ENCODE peak calls at places on chromosomes 12 and 14, in seven cellular contexts. One of them, this sample, is unnamed.

GRCh38 chr12:10861366-10861765 is 12.1 kb upstream of the PRR4 start:
- DNase-seq in AG09309: no peak
- DNase-seq in psoas muscle: no peak
- DNase-seq in heart right ventricle: no peak
- DNase-seq in hepatocyte: no peak
- DNase-seq in lower lobe of right lung: no peak
- DNase-seq in natural killer cell: no peak
- DNase-seq in this sample: no peak

GRCh38 chr12:91893476-91893875 is 252.2 kb downstream of the BTG1 start:
- DNase-seq in AG09309: no peak
- DNase-seq in psoas muscle: no peak
- DNase-seq in heart right ventricle: no peak
- DNase-seq in hepatocyte: no peak
- DNase-seq in lower lobe of right lung: no peak
- DNase-seq in natural killer cell: no peak
- DNase-seq in this sample: no peak

GRCh38 chr12:2325501-2325900 is 272.7 kb downstream of the CACNA1C start:
- DNase-seq in AG09309: no peak
- DNase-seq in psoas muscle: no peak
- DNase-seq in heart right ventricle: no peak
- DNase-seq in hepatocyte: no peak
- DNase-seq in lower lobe of right lung: no peak
- DNase-seq in natural killer cell: no peak
- DNase-seq in this sample: no peak

GRCh38 chr14:97138801-97139200 is 341.6 kb downstream of the VRK1 start:
- DNase-seq in AG09309: no peak
- DNase-seq in psoas muscle: no peak
- DNase-seq in heart right ventricle: no peak
- DNase-seq in hepatocyte: no peak
- DNase-seq in lower lobe of right lung: no peak
- DNase-seq in natural killer cell: no peak
- DNase-seq in this sample: no peak

GRCh38 chr14:96246535-96246839 is 9.5 kb upstream of the BDKRB1 start:
- DNase-seq in AG09309: peak
- DNase-seq in psoas muscle: no peak
- DNase-seq in heart right ventricle: no peak
- DNase-seq in hepatocyte: peak
- DNase-seq in lower lobe of right lung: no peak
- DNase-seq in natural killer cell: no peak
- DNase-seq in this sample: no peak

GRCh38 chr12:109880049-109880931 is at the start of gene GLTP:
- DNase-seq in AG09309: no peak
- DNase-seq in psoas muscle: peak
- DNase-seq in heart right ventricle: peak
- DNase-seq in hepatocyte: peak
- DNase-seq in lower lobe of right lung: peak
- DNase-seq in natural killer cell: peak
- DNase-seq in this sample: peak

GRCh38 chr12:46664771-46665287 is 161.0 kb downstream of the SLC38A4 start:
- DNase-seq in AG09309: peak
- DNase-seq in psoas muscle: no peak
- DNase-seq in heart right ventricle: no peak
- DNase-seq in hepatocyte: peak
- DNase-seq in lower lobe of right lung: no peak
- DNase-seq in natural killer cell: no peak
- DNase-seq in this sample: no peak

GRCh38 chr14:104332634-104333270 is 194.4 kb downstream of the KIF26A start:
- DNase-seq in AG09309: no peak
- DNase-seq in psoas muscle: peak
- DNase-seq in heart right ventricle: no peak
- DNase-seq in hepatocyte: no peak
- DNase-seq in lower lobe of right lung: peak
- DNase-seq in natural killer cell: no peak
- DNase-seq in this sample: no peak

GRCh38 chr14:25102788-25103187 is 52.8 kb upstream of the STXBP6 start:
- DNase-seq in AG09309: no peak
- DNase-seq in psoas muscle: no peak
- DNase-seq in heart right ventricle: no peak
- DNase-seq in hepatocyte: no peak
- DNase-seq in lower lobe of right lung: no peak
- DNase-seq in natural killer cell: no peak
- DNase-seq in this sample: no peak

GRCh38 chr12:96310067-96310466 is 90.2 kb downstream of the CDK17 start:
- DNase-seq in AG09309: no peak
- DNase-seq in psoas muscle: no peak
- DNase-seq in heart right ventricle: no peak
- DNase-seq in hepatocyte: no peak
- DNase-seq in lower lobe of right lung: no peak
- DNase-seq in natural killer cell: no peak
- DNase-seq in this sample: no peak

GRCh38 chr12:2825133-2825532 is 9.7 kb downstream of the NRIP2 start:
- DNase-seq in AG09309: no peak
- DNase-seq in psoas muscle: no peak
- DNase-seq in heart right ventricle: no peak
- DNase-seq in hepatocyte: no peak
- DNase-seq in lower lobe of right lung: no peak
- DNase-seq in natural killer cell: no peak
- DNase-seq in this sample: no peak

DNA sequence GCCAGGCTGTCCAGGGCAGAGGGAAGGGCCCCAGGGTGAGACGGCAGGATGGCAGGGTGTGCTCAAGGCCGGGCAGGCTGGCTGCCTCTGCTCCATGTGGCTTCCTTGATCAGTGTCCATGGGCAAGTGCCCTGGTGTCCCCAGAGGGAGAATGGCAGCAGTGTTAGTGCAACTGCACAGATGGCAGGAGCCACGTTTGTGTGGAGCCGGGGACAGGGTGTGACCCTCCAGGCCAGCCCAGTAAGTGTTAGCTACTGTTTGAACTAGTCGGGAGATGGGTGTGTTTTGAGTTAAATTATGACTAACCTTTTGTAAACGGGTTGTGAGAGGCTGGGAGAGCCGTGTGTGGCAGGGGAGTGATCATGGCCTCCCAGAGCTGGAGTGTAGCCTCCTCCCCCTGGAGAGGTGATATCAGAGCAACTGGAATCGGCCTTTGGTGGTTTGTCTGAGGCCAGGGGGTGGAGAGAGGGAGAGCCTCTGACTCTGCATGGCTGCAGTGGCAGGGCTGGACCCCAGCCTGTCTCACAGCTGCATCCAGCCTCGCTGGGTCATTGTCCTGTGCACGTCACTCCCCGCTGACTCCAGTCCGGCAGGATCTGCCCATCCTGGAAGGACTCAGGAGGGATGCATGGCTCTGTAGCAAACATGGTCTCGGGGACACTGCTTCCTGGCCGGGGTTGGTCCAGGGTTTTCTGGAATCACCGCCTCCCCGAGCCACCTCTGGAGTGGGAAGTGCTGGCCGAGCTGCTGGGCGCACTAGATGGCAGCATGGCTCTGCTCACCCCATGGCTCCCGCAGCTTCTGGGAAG is 27.8 kb downstream of the AACS start:
- DNase-seq in AG09309: peak
- DNase-seq in psoas muscle: peak
- DNase-seq in heart right ventricle: no peak
- DNase-seq in hepatocyte: peak
- DNase-seq in lower lobe of right lung: no peak
- DNase-seq in natural killer cell: no peak
- DNase-seq in this sample: no peak
- TF ChIP-seq CTCF in AG09309: no peak
- TF ChIP-seq CTCF in psoas muscle: no peak
- TF ChIP-seq CTCF in heart right ventricle: peak
- TF ChIP-seq CTCF in hepatocyte: peak
- TF ChIP-seq CTCF in lower lobe of right lung: no peak
- TF ChIP-seq CTCF in natural killer cell: no peak
- TF ChIP-seq CTCF in this sample: no peak

DNA sequence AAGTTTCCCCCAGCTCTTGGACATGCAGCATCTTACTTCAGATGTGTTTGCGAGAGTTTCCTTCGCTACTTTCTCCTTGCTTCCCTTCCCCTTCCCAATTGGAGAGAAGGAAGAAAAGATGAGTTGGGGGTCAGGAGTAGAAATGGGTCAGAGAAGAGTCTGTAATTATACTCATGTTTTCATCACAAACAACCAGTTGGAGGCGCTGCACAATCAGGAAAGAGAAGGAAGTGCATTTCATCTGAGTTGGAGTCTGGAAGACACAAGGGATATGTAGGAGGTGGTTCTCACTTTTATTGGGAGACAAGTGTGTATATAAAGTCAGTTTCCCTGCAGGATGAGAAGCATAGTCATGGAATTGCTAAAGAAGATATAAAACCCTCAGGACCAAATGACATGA is 31.3 kb upstream of the VSX2 start:
- DNase-seq in AG09309: no peak
- DNase-seq in psoas muscle: no peak
- DNase-seq in heart right ventricle: no peak
- DNase-seq in hepatocyte: no peak
- DNase-seq in lower lobe of right lung: no peak
- DNase-seq in natural killer cell: no peak
- DNase-seq in this sample: no peak
- TF ChIP-seq CTCF in AG09309: no peak
- TF ChIP-seq CTCF in psoas muscle: no peak
- TF ChIP-seq CTCF in heart right ventricle: no peak
- TF ChIP-seq CTCF in hepatocyte: no peak
- TF ChIP-seq CTCF in lower lobe of right lung: no peak
- TF ChIP-seq CTCF in natural killer cell: no peak
- TF ChIP-seq CTCF in this sample: no peak

GRCh38 chr14:22266683-22267082 is 322.3 kb downstream of the DAD1 start:
- DNase-seq in AG09309: no peak
- DNase-seq in psoas muscle: no peak
- DNase-seq in heart right ventricle: no peak
- DNase-seq in hepatocyte: no peak
- DNase-seq in lower lobe of right lung: no peak
- DNase-seq in natural killer cell: no peak
- DNase-seq in this sample: no peak

GRCh38 chr14:22266141-22266442 is 322.9 kb downstream of the DAD1 start:
- DNase-seq in AG09309: no peak
- DNase-seq in psoas muscle: no peak
- DNase-seq in heart right ventricle: no peak
- DNase-seq in hepatocyte: no peak
- DNase-seq in lower lobe of right lung: no peak
- DNase-seq in natural killer cell: no peak
- DNase-seq in this sample: no peak

GRCh38 chr14:22264759-22265158 is 324.3 kb downstream of the DAD1 start:
- DNase-seq in AG09309: no peak
- DNase-seq in psoas muscle: no peak
- DNase-seq in heart right ventricle: no peak
- DNase-seq in hepatocyte: no peak
- DNase-seq in lower lobe of right lung: no peak
- DNase-seq in natural killer cell: no peak
- DNase-seq in this sample: no peak

GRCh38 chr14:22263961-22264360 is 325.1 kb downstream of the DAD1 start:
- DNase-seq in AG09309: no peak
- DNase-seq in psoas muscle: no peak
- DNase-seq in heart right ventricle: no peak
- DNase-seq in hepatocyte: no peak
- DNase-seq in lower lobe of right lung: no peak
- DNase-seq in natural killer cell: no peak
- DNase-seq in this sample: no peak

DNA sequence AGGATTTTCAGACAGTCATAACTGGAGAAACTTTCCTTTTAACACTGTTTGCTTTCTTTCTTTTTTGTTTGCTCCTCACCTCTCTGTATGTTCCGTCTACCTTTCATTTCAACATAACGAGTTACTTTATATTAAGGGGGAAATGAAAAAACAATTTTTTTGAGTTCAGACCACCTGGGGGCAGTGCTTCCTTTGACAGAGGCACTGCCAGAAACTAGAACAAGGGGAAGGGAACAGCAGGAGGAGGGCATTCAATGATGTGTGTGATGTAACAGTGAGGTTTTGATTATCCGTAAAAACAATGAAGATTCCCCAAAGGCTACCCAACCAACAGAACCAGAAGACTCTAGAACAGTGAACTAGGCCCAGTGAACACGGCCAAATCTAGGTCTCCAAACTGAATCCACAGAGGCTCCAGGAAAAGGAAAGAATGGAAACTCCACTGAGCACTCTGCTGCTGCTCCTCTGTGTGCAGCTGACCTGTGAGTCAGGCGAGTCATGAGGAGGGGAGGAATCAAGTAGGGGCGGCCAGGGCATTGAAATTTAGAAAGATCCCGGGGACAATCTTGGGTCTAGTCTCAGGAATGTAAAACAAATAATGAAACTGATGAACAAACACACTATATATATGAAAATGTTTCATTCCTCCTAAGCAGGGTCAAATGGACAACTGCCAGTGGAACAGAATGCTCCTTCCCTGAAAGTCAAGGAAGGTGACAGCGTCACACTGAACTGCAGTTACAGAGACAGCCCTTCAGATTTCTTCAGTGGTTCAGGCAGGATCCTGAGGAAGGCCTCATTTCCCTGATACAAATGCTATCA is 323.5 kb downstream of the DAD1 start:
- DNase-seq in AG09309: no peak
- DNase-seq in psoas muscle: no peak
- DNase-seq in heart right ventricle: no peak
- DNase-seq in hepatocyte: peak
- DNase-seq in lower lobe of right lung: no peak
- DNase-seq in natural killer cell: no peak
- DNase-seq in this sample: no peak
- TF ChIP-seq CTCF in AG09309: no peak
- TF ChIP-seq CTCF in psoas muscle: no peak
- TF ChIP-seq CTCF in heart right ventricle: peak
- TF ChIP-seq CTCF in hepatocyte: peak
- TF ChIP-seq CTCF in lower lobe of right lung: no peak
- TF ChIP-seq CTCF in natural killer cell: no peak
- TF ChIP-seq CTCF in this sample: no peak

DNA sequence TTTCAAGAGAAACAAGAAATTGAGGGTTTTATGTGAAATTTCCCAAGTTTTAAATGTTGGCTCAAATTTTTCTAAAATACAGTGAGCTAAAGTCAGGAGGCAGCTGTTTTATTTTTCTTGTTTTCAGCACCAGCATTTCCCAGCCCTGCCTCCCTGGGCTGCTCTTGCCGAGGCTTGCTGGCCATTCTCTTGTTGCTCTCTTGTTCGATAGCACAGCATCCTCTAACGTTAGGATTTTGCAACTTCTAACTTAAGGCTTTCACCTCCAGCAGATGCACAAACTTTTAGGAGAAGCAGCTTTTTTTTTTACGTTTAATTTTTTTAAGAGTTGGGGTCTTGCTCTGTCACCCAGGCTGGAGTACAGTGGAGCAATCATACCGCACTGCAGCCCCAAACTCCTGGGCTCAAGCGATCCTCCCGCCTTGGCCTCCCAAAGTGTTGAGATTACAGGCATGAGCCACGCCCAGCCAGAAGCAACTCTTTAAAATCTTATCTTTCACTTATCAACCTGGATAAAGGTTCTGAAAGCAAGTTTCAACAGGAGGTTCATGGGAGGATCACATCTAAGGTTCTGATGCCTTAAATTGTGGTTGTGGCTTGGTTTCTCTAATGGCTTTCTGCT is 40.2 kb downstream of the B4GALNT3 start:
- DNase-seq in AG09309: no peak
- DNase-seq in psoas muscle: no peak
- DNase-seq in heart right ventricle: peak
- DNase-seq in hepatocyte: no peak
- DNase-seq in lower lobe of right lung: no peak
- DNase-seq in natural killer cell: no peak
- DNase-seq in this sample: no peak
- TF ChIP-seq CTCF in AG09309: no peak
- TF ChIP-seq CTCF in psoas muscle: no peak
- TF ChIP-seq CTCF in heart right ventricle: peak
- TF ChIP-seq CTCF in hepatocyte: no peak
- TF ChIP-seq CTCF in lower lobe of right lung: no peak
- TF ChIP-seq CTCF in natural killer cell: no peak
- TF ChIP-seq CTCF in this sample: no peak